ENCODE peak calls at places on chromosomes 12 and 14, in eight cellular contexts. One of them, this sample, is unnamed.

GRCh38 chr12:117318591-117318990 is 42.8 kb downstream of the NOS1 start:
- DNase-seq in NCI-H1436: no peak
- DNase-seq in adipocyte: no peak
- DNase-seq in nucleus accumbens: no peak
- DNase-seq in KG1: no peak
- DNase-seq in stimulated activated CD4-positive, alpha-beta T cell treated with anti-CD3 and anti-CD28 coated beads, Interleukin-2, amount 100 ng/mL, for 4 hours: no peak
- DNase-seq in mammary epithelial cell: no peak
- DNase-seq in aorta: no peak
- DNase-seq in this sample: no peak

GRCh38 chr14:99511421-99512109 is 30.4 kb downstream of the CCNK start:
- DNase-seq in aorta: peak; percentile 72
- DNase-seq in adipocyte: peak; percentile 68
- DNase-seq in NCI-H1436: no peak
- DNase-seq in KG1: no peak
- DNase-seq in stimulated activated CD4-positive, alpha-beta T cell treated with anti-CD3 and anti-CD28 coated beads, Interleukin-2, amount 100 ng/mL, for 4 hours: no peak
- DNase-seq in nucleus accumbens: no peak
- DNase-seq in mammary epithelial cell: no peak
- DNase-seq in this sample: no peak

GRCh38 chr14:45838597-45838996 is 585.6 kb upstream of the MIS18BP1 start:
- DNase-seq in mammary epithelial cell: peak; percentile 6
- DNase-seq in KG1: no peak
- DNase-seq in NCI-H1436: peak; percentile 1
- DNase-seq in stimulated activated CD4-positive, alpha-beta T cell treated with anti-CD3 and anti-CD28 coated beads, Interleukin-2, amount 100 ng/mL, for 4 hours: no peak
- DNase-seq in nucleus accumbens: no peak
- DNase-seq in adipocyte: peak; percentile 3
- DNase-seq in aorta: no peak
- DNase-seq in this sample: no peak

GRCh38 chr12:86724716-86725115 is 468.5 kb upstream of the MGAT4C start:
- DNase-seq in adipocyte: peak; percentile 78
- DNase-seq in aorta: no peak
- DNase-seq in NCI-H1436: no peak
- DNase-seq in stimulated activated CD4-positive, alpha-beta T cell treated with anti-CD3 and anti-CD28 coated beads, Interleukin-2, amount 100 ng/mL, for 4 hours: no peak
- DNase-seq in nucleus accumbens: no peak
- DNase-seq in KG1: no peak
- DNase-seq in mammary epithelial cell: no peak
- DNase-seq in this sample: no peak

GRCh38 chr12:66035289-66035961 is 95.1 kb downstream of the LLPH start:
- DNase-seq in nucleus accumbens: no peak
- DNase-seq in mammary epithelial cell: peak; percentile 52
- DNase-seq in stimulated activated CD4-positive, alpha-beta T cell treated with anti-CD3 and anti-CD28 coated beads, Interleukin-2, amount 100 ng/mL, for 4 hours: no peak
- DNase-seq in aorta: no peak
- DNase-seq in adipocyte: peak; percentile 88
- DNase-seq in KG1: peak; percentile 28
- DNase-seq in NCI-H1436: no peak
- DNase-seq in this sample: no peak

GRCh38 chr14:105414456-105415371 is 4.9 kb upstream of the MTA1 start:
- DNase-seq in NCI-H1436: peak; percentile 57
- DNase-seq in nucleus accumbens: peak; percentile 59
- DNase-seq in KG1: peak; percentile 78
- DNase-seq in mammary epithelial cell: peak; percentile 26
- DNase-seq in adipocyte: peak; percentile 88
- DNase-seq in aorta: peak; percentile 94
- DNase-seq in stimulated activated CD4-positive, alpha-beta T cell treated with anti-CD3 and anti-CD28 coated beads, Interleukin-2, amount 100 ng/mL, for 4 hours: peak; percentile 50
- DNase-seq in this sample: peak; percentile 84

GRCh38 chr12:124902916-124903315 is 11.5 kb downstream of the UBC start:
- DNase-seq in aorta: no peak
- DNase-seq in stimulated activated CD4-positive, alpha-beta T cell treated with anti-CD3 and anti-CD28 coated beads, Interleukin-2, amount 100 ng/mL, for 4 hours: no peak
- DNase-seq in KG1: no peak
- DNase-seq in NCI-H1436: no peak
- DNase-seq in nucleus accumbens: no peak
- DNase-seq in mammary epithelial cell: no peak
- DNase-seq in adipocyte: no peak
- DNase-seq in this sample: no peak

GRCh38 chr12:11906284-11906935 is 164.3 kb upstream of the BCL2L14 start:
- DNase-seq in NCI-H1436: no peak
- DNase-seq in adipocyte: peak; percentile 66
- DNase-seq in nucleus accumbens: no peak
- DNase-seq in stimulated activated CD4-positive, alpha-beta T cell treated with anti-CD3 and anti-CD28 coated beads, Interleukin-2, amount 100 ng/mL, for 4 hours: no peak
- DNase-seq in aorta: no peak
- DNase-seq in mammary epithelial cell: no peak
- DNase-seq in KG1: no peak
- DNase-seq in this sample: no peak

GRCh38 chr14:95222151-95222631 is 64.9 kb upstream of the DICER1 start:
- DNase-seq in NCI-H1436: no peak
- DNase-seq in KG1: no peak
- DNase-seq in stimulated activated CD4-positive, alpha-beta T cell treated with anti-CD3 and anti-CD28 coated beads, Interleukin-2, amount 100 ng/mL, for 4 hours: no peak
- DNase-seq in nucleus accumbens: no peak
- DNase-seq in mammary epithelial cell: peak; percentile 37
- DNase-seq in adipocyte: peak; percentile 20
- DNase-seq in aorta: no peak
- DNase-seq in this sample: no peak

GRCh38 chr14:104445832-104446381 is 133.7 kb upstream of the C14orf180 start:
- DNase-seq in nucleus accumbens: no peak
- DNase-seq in aorta: peak; percentile 45
- DNase-seq in NCI-H1436: no peak
- DNase-seq in stimulated activated CD4-positive, alpha-beta T cell treated with anti-CD3 and anti-CD28 coated beads, Interleukin-2, amount 100 ng/mL, for 4 hours: no peak
- DNase-seq in adipocyte: no peak
- DNase-seq in mammary epithelial cell: no peak
- DNase-seq in KG1: no peak
- DNase-seq in this sample: no peak

GRCh38 chr12:61538951-61539350 is 721.3 kb upstream of the USP15 start:
- DNase-seq in adipocyte: no peak
- DNase-seq in KG1: no peak
- DNase-seq in NCI-H1436: no peak
- DNase-seq in aorta: no peak
- DNase-seq in mammary epithelial cell: peak; percentile 10
- DNase-seq in stimulated activated CD4-positive, alpha-beta T cell treated with anti-CD3 and anti-CD28 coated beads, Interleukin-2, amount 100 ng/mL, for 4 hours: no peak
- DNase-seq in nucleus accumbens: no peak
- DNase-seq in this sample: no peak

GRCh38 chr14:32190713-32191112 is 11.1 kb upstream of the RNU6-7 start:
- DNase-seq in mammary epithelial cell: no peak
- DNase-seq in stimulated activated CD4-positive, alpha-beta T cell treated with anti-CD3 and anti-CD28 coated beads, Interleukin-2, amount 100 ng/mL, for 4 hours: no peak
- DNase-seq in NCI-H1436: no peak
- DNase-seq in KG1: no peak
- DNase-seq in aorta: no peak
- DNase-seq in adipocyte: no peak
- DNase-seq in nucleus accumbens: no peak
- DNase-seq in this sample: no peak

GRCh38 chr12:57803317-57803893 is 15.1 kb downstream of the AVIL start:
- DNase-seq in adipocyte: peak; percentile 71
- DNase-seq in KG1: no peak
- DNase-seq in aorta: peak; percentile 87
- DNase-seq in nucleus accumbens: no peak
- DNase-seq in mammary epithelial cell: peak; percentile 42
- DNase-seq in stimulated activated CD4-positive, alpha-beta T cell treated with anti-CD3 and anti-CD28 coated beads, Interleukin-2, amount 100 ng/mL, for 4 hours: no peak
- DNase-seq in NCI-H1436: peak; percentile 15
- DNase-seq in this sample: no peak

GRCh38 chr14:99780690-99781089 is 12.5 kb upstream of the EML1 start:
- DNase-seq in KG1: no peak
- DNase-seq in adipocyte: no peak
- DNase-seq in NCI-H1436: peak; percentile 45
- DNase-seq in mammary epithelial cell: no peak
- DNase-seq in stimulated activated CD4-positive, alpha-beta T cell treated with anti-CD3 and anti-CD28 coated beads, Interleukin-2, amount 100 ng/mL, for 4 hours: no peak
- DNase-seq in aorta: no peak
- DNase-seq in nucleus accumbens: no peak
- DNase-seq in this sample: no peak

GRCh38 chr12:29797565-29798360 is 14.0 kb upstream of the TMTC1 start:
- DNase-seq in nucleus accumbens: no peak
- DNase-seq in KG1: no peak
- DNase-seq in NCI-H1436: no peak
- DNase-seq in aorta: no peak
- DNase-seq in stimulated activated CD4-positive, alpha-beta T cell treated with anti-CD3 and anti-CD28 coated beads, Interleukin-2, amount 100 ng/mL, for 4 hours: no peak
- DNase-seq in adipocyte: no peak
- DNase-seq in mammary epithelial cell: no peak
- DNase-seq in this sample: no peak

GRCh38 chr12:64877363-64878004 is 53.0 kb downstream of the TBC1D30 start:
- DNase-seq in NCI-H1436: no peak
- DNase-seq in aorta: no peak
- DNase-seq in stimulated activated CD4-positive, alpha-beta T cell treated with anti-CD3 and anti-CD28 coated beads, Interleukin-2, amount 100 ng/mL, for 4 hours: no peak
- DNase-seq in KG1: no peak
- DNase-seq in mammary epithelial cell: no peak
- DNase-seq in nucleus accumbens: no peak
- DNase-seq in adipocyte: no peak
- DNase-seq in this sample: no peak

GRCh38 chr14:39773387-39773786 is 341.2 kb upstream of the FBXO33 start:
- DNase-seq in mammary epithelial cell: no peak
- DNase-seq in KG1: no peak
- DNase-seq in adipocyte: no peak
- DNase-seq in nucleus accumbens: no peak
- DNase-seq in aorta: no peak
- DNase-seq in stimulated activated CD4-positive, alpha-beta T cell treated with anti-CD3 and anti-CD28 coated beads, Interleukin-2, amount 100 ng/mL, for 4 hours: no peak
- DNase-seq in NCI-H1436: no peak
- DNase-seq in this sample: no peak

GRCh38 chr14:88993946-88994345 is 169.5 kb downstream of the TTC8 start:
- DNase-seq in KG1: no peak
- DNase-seq in NCI-H1436: no peak
- DNase-seq in nucleus accumbens: no peak
- DNase-seq in aorta: no peak
- DNase-seq in mammary epithelial cell: peak; percentile 76
- DNase-seq in adipocyte: no peak
- DNase-seq in stimulated activated CD4-positive, alpha-beta T cell treated with anti-CD3 and anti-CD28 coated beads, Interleukin-2, amount 100 ng/mL, for 4 hours: no peak
- DNase-seq in this sample: no peak

GRCh38 chr12:131603106-131604033 is 107.5 kb upstream of the SFSWAP start:
- DNase-seq in nucleus accumbens: no peak
- DNase-seq in aorta: no peak
- DNase-seq in KG1: peak; percentile 5
- DNase-seq in adipocyte: no peak
- DNase-seq in mammary epithelial cell: no peak
- DNase-seq in stimulated activated CD4-positive, alpha-beta T cell treated with anti-CD3 and anti-CD28 coated beads, Interleukin-2, amount 100 ng/mL, for 4 hours: no peak
- DNase-seq in NCI-H1436: no peak
- DNase-seq in this sample: no peak

GRCh38 chr12:7162691-7163114 is 26.8 kb upstream of the PEX5 start:
- DNase-seq in adipocyte: peak; percentile 43
- DNase-seq in mammary epithelial cell: peak; percentile 58
- DNase-seq in KG1: no peak
- DNase-seq in NCI-H1436: peak; percentile 74
- DNase-seq in aorta: no peak
- DNase-seq in stimulated activated CD4-positive, alpha-beta T cell treated with anti-CD3 and anti-CD28 coated beads, Interleukin-2, amount 100 ng/mL, for 4 hours: peak; percentile 13
- DNase-seq in nucleus accumbens: no peak
- DNase-seq in this sample: peak; percentile 100

GRCh38 chr12:109721276-109721675 is 7.7 kb downstream of the FAM222A start:
- DNase-seq in KG1: no peak
- DNase-seq in stimulated activated CD4-positive, alpha-beta T cell treated with anti-CD3 and anti-CD28 coated beads, Interleukin-2, amount 100 ng/mL, for 4 hours: no peak
- DNase-seq in mammary epithelial cell: no peak
- DNase-seq in NCI-H1436: no peak
- DNase-seq in nucleus accumbens: peak; percentile 38
- DNase-seq in adipocyte: no peak
- DNase-seq in aorta: no peak
- DNase-seq in this sample: peak; percentile 22

GRCh38 chr14:102235275-102235897 is 69.6 kb downstream of the MOK start:
- DNase-seq in aorta: peak; percentile 94
- DNase-seq in nucleus accumbens: peak; percentile 39
- DNase-seq in KG1: peak; percentile 11
- DNase-seq in NCI-H1436: peak; percentile 78
- DNase-seq in mammary epithelial cell: peak; percentile 64
- DNase-seq in adipocyte: peak; percentile 91
- DNase-seq in stimulated activated CD4-positive, alpha-beta T cell treated with anti-CD3 and anti-CD28 coated beads, Interleukin-2, amount 100 ng/mL, for 4 hours: peak; percentile 60
- DNase-seq in this sample: no peak

This sample was measured in NCI-H2171.